ENCODE peak calls at places on chromosomes 13 and 19, in five cellular contexts. Y is IMR-90, H is body of pancreas, G is adrenal gland, F is uterus. Z is an unnamed sample.

GRCh38 chr19:38852231-38853044 is 2.7 kb upstream of the HNRNPL start:
- DNase-seq in Y (peak), H (peak), G (peak), F (peak), Z (peak)

GRCh38 chr13:29065142-29065541 is 245.0 kb downstream of the MTUS2 start:
- DNase-seq in Y (no peak), H (no peak), G (no peak), F (no peak), Z (no peak)

GRCh38 chr13:96871470-96871869 is 122.8 kb downstream of the OXGR1 start:
- DNase-seq in Y (no peak), H (no peak), G (no peak), F (no peak), Z (no peak)

GRCh38 chr13:83286737-83287136 is 595.5 kb downstream of the SLITRK1 start:
- DNase-seq in Y (peak), H (no peak), G (no peak), F (no peak), Z (peak)

GRCh38 chr13:30757026-30757425 is 21.7 kb downstream of the ALOX5AP start:
- DNase-seq in Y (no peak), H (no peak), G (no peak), F (no peak), Z (no peak)

GRCh38 chr19:40908981-40909380 is 26.9 kb upstream of the CYP2A7 start:
- DNase-seq in Y (no peak), H (no peak), G (no peak), F (no peak), Z (no peak)

GRCh38 chr13:24745516-24745860 is 18.5 kb upstream of the RNF17 start:
- DNase-seq in Y (no peak), H (no peak), G (no peak), F (no peak), Z (no peak)

GRCh38 chr19:51702103-51702753 is 9.1 kb downstream of the SPACA6 start:
- DNase-seq in Y (peak), H (peak), G (peak), F (peak), Z (peak)

GRCh38 chr19:6753178-6754031 is 13.8 kb downstream of the SH2D3A start:
- DNase-seq in Y (peak), H (peak), G (peak), F (peak), Z (peak)

GRCh38 chr19:510606-511100 is 3.4 kb downstream of the TPGS1 start:
- DNase-seq in Y (peak), H (peak), G (peak), F (peak), Z (peak)

GRCh38 chr13:29594310-29594709 is 1.2 kb downstream of the SLC7A1 start:
- DNase-seq in Y (peak), H (peak), G (peak), F (peak), Z (peak)

GRCh38 chr19:677601-678380 is 1.6 kb downstream of the FSTL3 start:
- DNase-seq in Y (no peak), H (no peak), G (peak), F (no peak), Z (peak)

GRCh38 chr13:94674609-94675348 is 37.6 kb downstream of the SOX21 start:
- DNase-seq in Y (peak), H (peak), G (peak), F (no peak), Z (peak)
- TF ChIP-seq CTCF in Y (peak), H (no peak), G (peak), F (peak), Z (peak)

GRCh38 chr19:45780448-45781281 is 1.6 kb downstream of the DMPK start:
- DNase-seq in Y (no peak), H (no peak), G (peak), F (peak), Z (no peak)
- H3K4me3 ChIP-seq in Y (no peak), H (no peak), G (peak), F (peak), Z (peak)

GRCh38 chr13:113371061-113371460 is 7.1 kb upstream of the GRTP1 start:
- DNase-seq in Y (no peak), H (no peak), G (no peak), F (no peak), Z (no peak)
- TF ChIP-seq CTCF in Y (no peak), H (no peak), G (no peak), F (no peak), Z (no peak)

GRCh38 chr13:110911880-110912279 is 3.0 kb downstream of the ANKRD10 start:
- DNase-seq in Y (peak), H (no peak), G (no peak), F (no peak), Z (no peak)
- H3K4me3 ChIP-seq in Y (no peak), H (no peak), G (peak), F (no peak), Z (no peak)

GRCh38 chr19:11693505-11694499 is 44.9 kb downstream of the ZNF823 start:
- DNase-seq in Y (peak), H (peak), G (peak), F (no peak), Z (peak)
- TF ChIP-seq CTCF in Y (peak), H (no peak), G (no peak), F (no peak), Z (no peak)

GRCh38 chr13:99436686-99437416 is 64.4 kb upstream of the TM9SF2 start:
- DNase-seq in Y (peak), H (peak), G (peak), F (peak), Z (peak)
- H3K4me3 ChIP-seq in Y (no peak), H (no peak), G (peak), F (no peak), Z (no peak)